ENCODE peak calls at places on chromosomes 12 and 14, in four cellular contexts. Y, Z, G and W are unnamed samples.

GRCh38 chr12:123077298-123078113 is 73.4 kb downstream of the PITPNM2 start:
- DNase-seq in Y (no peak), G (no peak), Z (no peak), W (no peak)

GRCh38 chr12:126950266-126950665 is 1316.7 kb upstream of the TMEM132C start:
- DNase-seq in Z (no peak), G (no peak), Y (no peak), W (no peak)

GRCh38 chr12:5333096-5333495 is 98.8 kb upstream of the NTF3 start:
- DNase-seq in Z (no peak), Y (no peak), G (no peak), W (no peak)

GRCh38 chr12:64560395-64561301 is 49.6 kb upstream of the RASSF3 start:
- DNase-seq in Z (no peak), Y (peak), G (no peak), W (no peak)

GRCh38 chr14:72607386-72608125 is 286.3 kb downstream of the DPF3 start:
- DNase-seq in G (no peak), Y (no peak), Z (no peak), W (peak)

GRCh38 chr12:89307665-89308253 is 44.5 kb downstream of the DUSP6 start:
- DNase-seq in Z (no peak), G (no peak), Y (no peak), W (no peak)

GRCh38 chr14:68110989-68111704 is 291.6 kb downstream of the RAD51B start:
- DNase-seq in Y (no peak), Z (no peak), G (no peak), W (no peak)

GRCh38 chr12:47938093-47938492 is 25.3 kb upstream of the TMEM106C start:
- DNase-seq in Y (no peak), G (no peak), Z (no peak), W (no peak)

GRCh38 chr12:129212221-129212630 is 358.9 kb downstream of the GLT1D1 start:
- DNase-seq in Z (no peak), G (no peak), Y (no peak), W (no peak)

GRCh38 chr12:110330544-110330943 is 49.5 kb downstream of the ATP2A2 start:
- DNase-seq in G (no peak), Z (no peak), Y (no peak), W (no peak)

GRCh38 chr12:124509300-124509675 is 58.1 kb downstream of the NCOR2 start:
- DNase-seq in G (no peak), Y (no peak), Z (no peak), W (no peak)

GRCh38 chr12:119406322-119406721 is 71.8 kb downstream of the CCDC60 start:
- DNase-seq in Y (no peak), G (no peak), Z (no peak), W (no peak)

GRCh38 chr12:102120886-102121285 is 903 bp downstream of the PARPBP start:
- DNase-seq in G (no peak), Z (no peak), Y (no peak), W (no peak)

GRCh38 chr14:39219075-39219499 is 14.6 kb upstream of the MIA2 start:
- DNase-seq in Z (no peak), Y (no peak), G (peak), W (no peak)

GRCh38 chr14:36022765-36023415 is 153.6 kb downstream of the PTCSC3 start:
- DNase-seq in G (no peak), Y (no peak), Z (no peak), W (no peak)

GRCh38 chr14:45359766-45360165 is 106.8 kb upstream of the MIS18BP1 start:
- DNase-seq in Y (no peak), Z (no peak), G (no peak), W (no peak)

GRCh38 chr14:51400142-51400541 is 160.1 kb downstream of the TMX1 start:
- DNase-seq in G (no peak), Y (no peak), Z (no peak), W (no peak)

GRCh38 chr14:72169521-72169920 is 237.3 kb downstream of the RGS6 start:
- DNase-seq in Y (no peak), G (no peak), Z (no peak), W (no peak)

GRCh38 chr14:81727243-81727642 is 193.6 kb upstream of the SEL1L start:
- DNase-seq in Z (peak), Y (peak), G (no peak), W (peak)

GRCh38 chr14:35122696-35123387 is 490 bp downstream of the PRORP start:
- DNase-seq in Y (no peak), Z (no peak), G (no peak), W (no peak)

GRCh38 chr14:36582874-36583241 is 444 bp upstream of the NKX2-8 start:
- DNase-seq in Y (no peak), G (no peak), Z (no peak), W (no peak)

GRCh38 chr12:96846313-96846712 is 60.7 kb upstream of the NEDD1 start:
- DNase-seq in Z (no peak), G (no peak), Y (no peak), W (no peak)

GRCh38 chr12:104134882-104135281 is 3.1 kb downstream of the NFYB start:
- DNase-seq in Y (no peak), Z (no peak), G (no peak), W (no peak)

GRCh38 chr12:80187660-80188090 is 88.3 kb downstream of the OTOGL start:
- DNase-seq in Z (no peak), G (no peak), Y (no peak), W (no peak)

GRCh38 chr12:45933504-45933903 is 56.9 kb downstream of the SCAF11 start:
- DNase-seq in G (no peak), Y (no peak), Z (no peak), W (no peak)

GRCh38 chr12:30450872-30451271 is 244.8 kb downstream of the IPO8 start:
- DNase-seq in G (no peak), Z (no peak), Y (no peak), W (no peak)

GRCh38 chr14:30194769-30195168 is 267.1 kb upstream of the PRKD1 start:
- DNase-seq in Z (no peak), G (no peak), Y (no peak), W (no peak)

GRCh38 chr14:91679273-91679672 is 52.6 kb downstream of the CATSPERB start:
- DNase-seq in Y (no peak), Z (no peak), G (no peak), W (no peak)

GRCh38 chr12:7995266-7995963 is 37.1 kb upstream of the FOXJ2 start:
- DNase-seq in G (peak), Y (peak), Z (peak), W (peak)

GRCh38 chr14:43042408-43042807 is 1435.7 kb downstream of the LRFN5 start:
- DNase-seq in G (no peak), Y (no peak), Z (no peak), W (no peak)

GRCh38 chr12:14356147-14356546 is 9.3 kb upstream of the ATF7IP start:
- DNase-seq in Y (no peak), Z (no peak), G (no peak), W (no peak)

GRCh38 chr12:119804011-119804641 is 73.0 kb downstream of the CIT start:
- DNase-seq in Y (peak), G (peak), Z (peak), W (peak)

GRCh38 chr14:52862652-52863338 is 71.4 kb upstream of the GNPNAT1 start:
- DNase-seq in Z (no peak), G (no peak), Y (no peak), W (no peak)

GRCh38 chr12:127496255-127496654 is 770.7 kb upstream of the TMEM132C start:
- DNase-seq in G (no peak), Z (no peak), Y (no peak), W (no peak)

GRCh38 chr14:51086044-51086443 is 8.9 kb downstream of the TRIM9 start:
- DNase-seq in G (no peak), Y (no peak), Z (no peak), W (no peak)

GRCh38 chr12:1691123-1692007 is 495 bp downstream of the ADIPOR2 start:
- DNase-seq in Z (peak), G (no peak), Y (no peak), W (no peak)

GRCh38 chr12:52829986-52830385 is 4.1 kb downstream of the KRT79 start:
- DNase-seq in Y (no peak), G (no peak), Z (no peak), W (no peak)

GRCh38 chr12:21759737-21760136 is 14.8 kb downstream of the KCNJ8 start:
- DNase-seq in Z (no peak), Y (no peak), G (no peak), W (no peak)
- TF ChIP-seq CTCF in Z (no peak), Y (no peak), G (no peak), W (no peak)

DNA sequence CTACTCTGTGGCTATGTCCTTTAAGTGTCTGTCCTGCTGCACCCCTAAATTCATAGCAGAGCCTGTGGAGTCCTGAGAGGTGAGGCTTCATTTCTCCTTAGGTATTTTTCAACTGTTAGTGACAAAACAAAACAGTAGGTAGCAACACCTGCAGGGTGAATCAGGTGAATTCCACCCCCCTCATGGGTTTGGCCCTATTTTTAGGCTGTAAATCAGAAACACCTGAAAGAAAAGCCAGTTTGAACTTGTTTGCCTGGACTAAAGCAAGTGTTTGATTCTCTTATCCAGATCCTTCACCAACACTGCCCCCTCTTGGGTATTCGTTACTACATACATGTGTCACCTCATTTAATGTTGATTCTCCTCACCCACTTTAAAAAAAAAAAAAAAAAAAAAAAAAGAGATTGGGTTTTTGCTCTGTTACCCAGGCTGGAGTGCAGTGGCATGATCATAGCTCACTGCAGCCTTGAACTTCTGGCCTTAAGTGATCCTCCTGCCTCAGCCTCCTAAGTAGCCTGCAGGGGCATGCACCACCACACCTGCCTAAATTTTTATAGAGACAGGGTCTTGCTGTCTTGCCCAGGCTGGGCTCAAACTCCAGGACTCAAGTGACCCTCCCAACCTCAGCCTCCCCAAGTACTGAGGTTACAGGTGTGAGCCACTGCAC is 10.3 kb downstream of the TBPL2 start:
- DNase-seq in Y (peak), Z (no peak), G (no peak), W (no peak)
- TF ChIP-seq CTCF in Y (peak), Z (no peak), G (no peak), W (peak)

GRCh38 chr12:112854344-112854743 is 52.4 kb upstream of the OAS1 start:
- DNase-seq in Z (no peak), Y (no peak), G (no peak), W (no peak)

GRCh38 chr12:112858776-112859175 is 48.0 kb upstream of the OAS1 start:
- DNase-seq in G (no peak), Y (no peak), Z (no peak), W (no peak)

GRCh38 chr12:112852810-112853209 is 54.0 kb upstream of the OAS1 start:
- DNase-seq in Y (no peak), G (no peak), Z (no peak), W (no peak)

GRCh38 chr12:112852127-112852526 is 54.6 kb upstream of the OAS1 start:
- DNase-seq in Y (no peak), G (no peak), Z (no peak), W (no peak)

GRCh38 chr12:112855375-112855774 is 51.4 kb upstream of the OAS1 start:
- DNase-seq in Z (no peak), Y (no peak), G (no peak), W (no peak)
- TF ChIP-seq CTCF in Z (no peak), Y (no peak), G (no peak), W (no peak)

DNA sequence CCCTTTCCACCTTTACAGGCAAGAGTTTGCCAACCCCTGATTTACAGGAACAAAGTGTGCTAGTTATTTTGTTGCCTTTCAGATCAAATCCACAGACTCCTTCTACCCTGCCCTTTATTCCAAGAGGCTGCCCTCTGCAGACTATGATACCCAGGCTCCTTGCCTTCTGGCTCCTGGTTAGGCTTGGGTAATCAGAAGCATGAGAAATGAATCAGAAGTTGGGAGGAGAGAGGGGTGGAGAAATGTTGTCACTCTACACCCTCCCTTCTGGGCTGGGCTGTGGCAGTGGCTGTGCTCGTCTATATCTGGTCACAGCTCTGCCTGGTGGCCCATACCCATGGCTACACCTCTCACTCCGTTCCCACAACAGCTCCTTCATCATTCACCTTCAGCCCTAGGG is 204.6 kb upstream of the PLXNC1 start:
- DNase-seq in Y (no peak), G (no peak), Z (no peak), W (no peak)
- TF ChIP-seq CTCF in Y (no peak), G (no peak), Z (no peak), W (no peak)

GRCh38 chr14:96938946-96939345 is 141.8 kb downstream of the VRK1 start:
- DNase-seq in Z (no peak), G (no peak), Y (no peak), W (no peak)
- TF ChIP-seq CTCF in Z (no peak), G (no peak), Y (no peak), W (peak)

DNA sequence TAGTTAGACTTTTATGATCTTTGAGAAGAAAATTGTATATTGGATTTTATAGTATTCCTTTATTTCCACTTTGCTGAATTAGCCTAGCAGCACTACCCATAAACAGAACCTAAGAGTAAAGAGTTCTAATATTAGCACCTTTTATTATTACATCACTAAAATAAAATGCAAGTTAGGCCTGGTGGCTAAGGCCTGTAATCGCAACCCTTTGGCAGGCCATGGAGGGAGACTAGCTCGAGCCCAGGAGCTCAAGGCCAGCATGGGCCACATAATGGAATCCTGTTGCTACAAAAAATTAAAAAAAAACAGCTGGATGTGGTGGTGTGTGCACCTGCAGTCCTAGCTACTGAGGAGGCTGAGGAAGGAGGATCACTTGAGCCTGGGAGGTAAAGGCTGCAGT is 288.2 kb downstream of the TRHDE start:
- DNase-seq in Z (no peak), Y (no peak), G (no peak), W (no peak)
- TF ChIP-seq CTCF in Z (no peak), Y (peak), G (no peak), W (no peak)

GRCh38 chr12:108369736-108370396 is 30.8 kb upstream of the CMKLR1 start:
- DNase-seq in Y (no peak), G (no peak), Z (no peak), W (no peak)
- TF ChIP-seq CTCF in Y (no peak), G (no peak), Z (no peak), W (no peak)

GRCh38 chr12:6871052-6871957 is 1.8 kb downstream of the SPSB2 start:
- DNase-seq in Z (no peak), Y (no peak), G (no peak), W (no peak)
- TF ChIP-seq CTCF in Z (no peak), Y (no peak), G (no peak), W (no peak)